ENCODE peak calls at places on chromosomes 7 and 10, in four cellular contexts. L is bronchial epithelial cell, P is NCI-H345, O is aorta. Q is an unnamed sample.

GRCh38 chr10:51020175-51020574 is 54.1 kb upstream of the PRKG1 start:
- DNase-seq in L (no peak), P (no peak), O (no peak), Q (no peak)

GRCh38 chr10:69786791-69787190 is 14.9 kb upstream of the COL13A1 start:
- DNase-seq in L (peak; percentile 53), P (no peak), O (no peak), Q (no peak)

GRCh38 chr7:155604504-155604997 is 39.9 kb upstream of the RBM33 start:
- DNase-seq in L (no peak), P (no peak), O (no peak), Q (no peak)

GRCh38 chr7:46344533-46344932 is 423.5 kb upstream of the IGFBP3 start:
- DNase-seq in L (peak; percentile 44), P (no peak), O (no peak), Q (no peak)

GRCh38 chr7:159120540-159120919 is 24.1 kb downstream of the VIPR2 start:
- DNase-seq in L (no peak), P (no peak), O (no peak), Q (no peak)

GRCh38 chr7:2403718-2404648 is 572 bp downstream of the CHST12 start:
- DNase-seq in L (no peak), P (peak; percentile 9), O (peak; percentile 74), Q (peak; percentile 16)

GRCh38 chr10:56633876-56634452 is 272.9 kb upstream of the ZWINT start:
- DNase-seq in L (no peak), P (peak; percentile 32), O (no peak), Q (peak; percentile 12)

GRCh38 chr7:17123020-17123419 is 175.4 kb upstream of the AHR start:
- DNase-seq in L (peak; percentile 76), P (no peak), O (no peak), Q (no peak)

GRCh38 chr10:25061711-25062455 is 45.5 kb downstream of the THNSL1 start:
- DNase-seq in L (peak; percentile 90), P (no peak), O (no peak), Q (no peak)

GRCh38 chr7:141161959-141162547 is 88.2 kb downstream of the TMEM178B start:
- DNase-seq in L (no peak), P (no peak), O (no peak), Q (no peak)

GRCh38 chr7:22001345-22002004 is 55.8 kb upstream of the CDCA7L start:
- DNase-seq in L (peak; percentile 92), P (peak; percentile 53), O (no peak), Q (peak; percentile 11)

GRCh38 chr7:76318488-76319353 is 16.2 kb downstream of the HSPB1 start:
- DNase-seq in L (peak; percentile 75), P (peak; percentile 64), O (peak; percentile 81), Q (peak; percentile 77)

GRCh38 chr10:78556700-78557432 is 511.9 kb upstream of the ZMIZ1 start:
- DNase-seq in L (no peak), P (no peak), O (no peak), Q (no peak)

GRCh38 chr10:427746-428519 is 261.5 kb downstream of the DIP2C start:
- DNase-seq in L (peak; percentile 29), P (no peak), O (no peak), Q (no peak)

GRCh38 chr10:1022413-1022812 is 3.2 kb downstream of the IDI2 start:
- DNase-seq in L (no peak), P (no peak), O (no peak), Q (no peak)

GRCh38 chr7:100585511-100586265 is at the start of gene LRCH4:
- DNase-seq in L (peak; percentile 50), P (peak; percentile 63), O (no peak), Q (peak; percentile 44)

GRCh38 chr7:129225206-129225930 is 538 bp downstream of the AHCYL2 start:
- DNase-seq in L (peak; percentile 47), P (peak; percentile 41), O (peak; percentile 68), Q (peak; percentile 51)

GRCh38 chr7:90701021-90701420 is 104.9 kb downstream of the CDK14 start:
- DNase-seq in L (no peak), P (no peak), O (no peak), Q (no peak)

GRCh38 chr7:107953924-107954303 is 49.0 kb downstream of the LAMB1 start:
- DNase-seq in L (no peak), P (no peak), O (no peak), Q (no peak)

GRCh38 chr7:46133741-46134140 is 212.7 kb upstream of the IGFBP3 start:
- DNase-seq in L (no peak), P (no peak), O (no peak), Q (no peak)

GRCh38 chr10:69086131-69086530 is 1.8 kb upstream of the SRGN start:
- DNase-seq in L (no peak), P (no peak), O (peak; percentile 56), Q (no peak)

GRCh38 chr7:106086062-106086461 is 26.1 kb downstream of the SYPL1 start:
- DNase-seq in L (no peak), P (no peak), O (no peak), Q (no peak)

GRCh38 chr10:30294506-30295280 is 54.4 kb downstream of the MTPAP start:
- DNase-seq in L (no peak), P (no peak), O (no peak), Q (no peak)

GRCh38 chr7:98870071-98870651 is 347 bp upstream of the TMEM130 start:
- DNase-seq in L (peak; percentile 26), P (peak; percentile 87), O (peak; percentile 86), Q (peak; percentile 89)

GRCh38 chr7:122518488-122518887 is 180.4 kb downstream of the RNF133 start:
- DNase-seq in L (peak; percentile 73), P (no peak), O (no peak), Q (no peak)

GRCh38 chr7:155594163-155594732 is 47.9 kb upstream of the CNPY1 start:
- DNase-seq in L (no peak), P (no peak), O (no peak), Q (no peak)

GRCh38 chr10:111821876-111822275 is 361.7 kb downstream of the GPAM start:
- DNase-seq in L (no peak), P (no peak), O (no peak), Q (no peak)

GRCh38 chr10:122264442-122264841 is 6.7 kb upstream of the BTBD16 start:
- DNase-seq in L (peak; percentile 7), P (no peak), O (no peak), Q (no peak)

GRCh38 chr10:17533731-17534130 is 79.3 kb upstream of the ST8SIA6 start:
- DNase-seq in L (no peak), P (no peak), O (no peak), Q (no peak)

GRCh38 chr10:28343987-28344895 is 41.4 kb upstream of the MPP7 start:
- DNase-seq in L (no peak), P (no peak), O (no peak), Q (no peak)

GRCh38 chr10:5292196-5292735 is 72.5 kb upstream of the UCN3 start:
- DNase-seq in L (peak; percentile 35), P (no peak), O (no peak), Q (no peak)

Q was measured in stimulated activated naive B cell treated with anti-CD40 and anti-IgM and Interleukin-4, amounts not matched to agents 10 μg/mL and 1 μg/mL and 100 μg/mL, for 72 hours.